ENCODE peak calls at places on chromosomes 16 and 17, in eight cellular contexts. A is heart left ventricle; F is naive thymus-derived CD4-positive, alpha-beta T cell; J is NCI-H1417; I is CD4-positive, alpha-beta memory T cell; P is dermis microvascular lymphatic vessel endothelial cell; T is PC-3; E is MCF 10A. Z is an unnamed sample.

GRCh38 chr17:48909796-48910195 is 1.6 kb downstream of the UBE2Z start:
- DNase-seq in A (no peak), F (no peak), J (no peak), I (no peak), P (peak; percentile 5), T (no peak), E (peak; percentile 15), Z (no peak)

GRCh38 chr16:72467157-72467759 is 295.3 kb upstream of the PMFBP1 start:
- DNase-seq in A (no peak), F (no peak), J (peak; percentile 34), I (no peak), P (peak; percentile 33), T (peak; percentile 54), E (peak; percentile 61), Z (no peak)

GRCh38 chr17:72588561-72588960 is 467.7 kb downstream of the SOX9 start:
- DNase-seq in A (no peak), F (no peak), J (peak; percentile 60), I (no peak), P (no peak), T (no peak), E (no peak), Z (no peak)

GRCh38 chr17:37299257-37299985 is 76.4 kb upstream of the C17orf78 start:
- DNase-seq in A (no peak), F (no peak), J (peak; percentile 22), I (no peak), P (no peak), T (no peak), E (no peak), Z (no peak)

GRCh38 chr17:2050246-2050866 is 4.5 kb upstream of the HIC1 start:
- DNase-seq in A (peak; percentile 74), F (peak; percentile 48), J (peak; percentile 81), I (peak; percentile 80), P (no peak), T (peak; percentile 45), E (peak; percentile 60), Z (peak; percentile 76)

GRCh38 chr16:80684136-80684765 is 120.1 kb downstream of the CDYL2 start:
- DNase-seq in A (no peak), F (no peak), J (no peak), I (no peak), P (no peak), T (no peak), E (no peak), Z (no peak)

GRCh38 chr16:64481497-64481896 is 640.4 kb downstream of the CDH11 start:
- DNase-seq in A (no peak), F (no peak), J (peak; percentile 16), I (no peak), P (no peak), T (no peak), E (no peak), Z (no peak)

GRCh38 chr17:80861892-80862291 is 129.7 kb upstream of the CHMP6 start:
- DNase-seq in A (no peak), F (no peak), J (peak; percentile 80), I (no peak), P (no peak), T (no peak), E (peak; percentile 89), Z (no peak)

GRCh38 chr17:79273660-79274059 is 199.0 kb downstream of the ENGASE start:
- DNase-seq in A (no peak), F (no peak), J (no peak), I (no peak), P (no peak), T (no peak), E (no peak), Z (no peak)

GRCh38 chr16:11404608-11405007 is 59.3 kb downstream of the RMI2 start:
- DNase-seq in A (no peak), F (no peak), J (no peak), I (no peak), P (no peak), T (no peak), E (no peak), Z (no peak)

GRCh38 chr16:29811896-29812665 is at the start of gene PRRT2:
- DNase-seq in A (peak; percentile 81), F (no peak), J (peak; percentile 80), I (peak; percentile 67), P (no peak), T (peak; percentile 34), E (no peak), Z (peak; percentile 63)

GRCh38 chr16:88911148-88911945 is 44.9 kb upstream of the PABPN1L start:
- DNase-seq in A (no peak), F (no peak), J (peak; percentile 48), I (no peak), P (peak; percentile 63), T (no peak), E (no peak), Z (no peak)

Z was measured in left colon.